ENCODE peak calls at places on chromosomes 2 and 18, in seven cellular contexts. Q is AG10803; H is IMR-90; D is LoVo; W is activated CD4-positive, alpha-beta T cell treated with anti-CD3 and anti-CD28 coated beads for 48 hours; T is mucosa of descending colon; U is NCI-H446. B is an unnamed sample.

GRCh38 chr2:207692206-207693065 is 19.0 kb upstream of the CCNYL1 start:
- DNase-seq in Q (peak; percentile 24), H (peak; percentile 4), D (no peak), W (peak; percentile 57), T (peak; percentile 46), U (peak; percentile 39), B (peak; percentile 22)

GRCh38 chr2:197209742-197210408 is 100.7 kb downstream of the ANKRD44 start:
- DNase-seq in Q (no peak), H (no peak), D (peak; percentile 41), W (peak; percentile 76), T (no peak), U (no peak), B (no peak)

GRCh38 chr18:58167073-58167472 is 123.0 kb downstream of the NEDD4L start:
- DNase-seq in Q (no peak), H (no peak), D (no peak), W (no peak), T (no peak), U (no peak), B (no peak)

GRCh38 chr2:145597809-145598208 is 1077.9 kb upstream of the ZEB2 start:
- DNase-seq in Q (peak; percentile 81), H (peak; percentile 37), D (no peak), W (no peak), T (no peak), U (peak; percentile 6), B (no peak)

GRCh38 chr2:172226244-172227061 is 123.8 kb upstream of the DLX2 start:
- DNase-seq in Q (no peak), H (no peak), D (peak; percentile 55), W (peak; percentile 31), T (peak; percentile 83), U (no peak), B (no peak)

GRCh38 chr18:67845035-67845434 is 328.5 kb upstream of the DSEL start:
- DNase-seq in Q (no peak), H (no peak), D (no peak), W (no peak), T (no peak), U (peak; percentile 1), B (no peak)

GRCh38 chr2:185044323-185044874 is 446.1 kb downstream of the ZNF804A start:
- DNase-seq in Q (no peak), H (no peak), D (no peak), W (no peak), T (no peak), U (no peak), B (no peak)

GRCh38 chr2:1911811-1912210 is 167.5 kb upstream of the PXDN start:
- DNase-seq in Q (no peak), H (no peak), D (no peak), W (no peak), T (no peak), U (no peak), B (no peak)

GRCh38 chr2:240783819-240784621 is 36.0 kb downstream of the KIF1A start:
- DNase-seq in Q (no peak), H (no peak), D (no peak), W (no peak), T (no peak), U (no peak), B (no peak)

GRCh38 chr2:195162194-195162593 is 494.8 kb upstream of the SLC39A10 start:
- DNase-seq in Q (no peak), H (no peak), D (no peak), W (no peak), T (no peak), U (no peak), B (no peak)

GRCh38 chr2:64699712-64700111 is 46.0 kb upstream of the SERTAD2 start:
- DNase-seq in Q (no peak), H (no peak), D (no peak), W (peak; percentile 44), T (no peak), U (no peak), B (no peak)

GRCh38 chr2:142973160-142973821 is 95.8 kb downstream of the KYNU start:
- DNase-seq in Q (peak; percentile 49), H (no peak), D (no peak), W (no peak), T (no peak), U (no peak), B (no peak)

GRCh38 chr2:233384811-233385488 is 30.7 kb downstream of the DGKD start:
- DNase-seq in Q (no peak), H (no peak), D (no peak), W (no peak), T (no peak), U (no peak), B (no peak)

GRCh38 chr2:195202163-195202845 is 454.7 kb upstream of the SLC39A10 start:
- DNase-seq in Q (no peak), H (peak; percentile 17), D (no peak), W (no peak), T (no peak), U (no peak), B (no peak)

GRCh38 chr2:218073185-218073584 is 4.1 kb downstream of the RUFY4 start:
- DNase-seq in Q (no peak), H (no peak), D (no peak), W (no peak), T (no peak), U (no peak), B (no peak)

GRCh38 chr2:45484965-45485364 is 126.1 kb downstream of the SRBD1 start:
- DNase-seq in Q (no peak), H (no peak), D (no peak), W (no peak), T (no peak), U (no peak), B (no peak)

GRCh38 chr2:54459037-54459441 is 2.9 kb downstream of the SPTBN1 start:
- DNase-seq in Q (peak; percentile 78), H (peak; percentile 65), D (no peak), W (no peak), T (no peak), U (peak; percentile 33), B (no peak)

GRCh38 chr2:230575640-230576324 is 136.9 kb upstream of the CAB39 start:
- DNase-seq in Q (no peak), H (no peak), D (no peak), W (peak; percentile 42), T (no peak), U (no peak), B (no peak)

GRCh38 chr2:222459983-222460382 is 35.6 kb downstream of the SGPP2 start:
- DNase-seq in Q (no peak), H (no peak), D (no peak), W (no peak), T (no peak), U (no peak), B (no peak)

GRCh38 chr2:107730898-107731297 is 95.8 kb upstream of the RGPD4 start:
- DNase-seq in Q (peak; percentile 3), H (no peak), D (no peak), W (no peak), T (no peak), U (no peak), B (no peak)

GRCh38 chr2:5064687-5065086 is 627.5 kb upstream of the SOX11 start:
- DNase-seq in Q (no peak), H (no peak), D (no peak), W (no peak), T (no peak), U (no peak), B (no peak)

GRCh38 chr2:235595420-235596010 is 101.7 kb downstream of the AGAP1 start:
- DNase-seq in Q (peak; percentile 77), H (peak; percentile 77), D (peak; percentile 43), W (peak; percentile 56), T (peak; percentile 79), U (peak; percentile 66), B (peak; percentile 70)

GRCh38 chr2:218387369-218388194 is 5.5 kb downstream of the SLC11A1 start:
- DNase-seq in Q (no peak), H (peak; percentile 80), D (peak; percentile 39), W (no peak), T (peak; percentile 88), U (peak; percentile 40), B (peak; percentile 45)